ENCODE peak calls at places on chromosomes 12 and 14, in ten cellular contexts. N, T, K, F, E, I, Z, S, V and O are unnamed samples.
A peak's percentile ranks its signal among the peaks of the same experiment; 100 is the strongest.

GRCh38 chr12:79083181-79083580 is 218.6 kb downstream of the SYT1 start:
- DNase-seq in E (no peak), N (no peak), I (no peak), Z (no peak), F (no peak), V (no peak), K (peak; percentile 2), T (no peak), S (no peak), O (no peak)

GRCh38 chr12:116358850-116359761 is 81.6 kb upstream of the MED13L start:
- DNase-seq in I (peak; percentile 81), K (peak; percentile 94), N (peak; percentile 77), V (peak; percentile 98), Z (peak; percentile 64), E (peak; percentile 93), S (peak; percentile 94), F (peak; percentile 86), T (peak; percentile 94), O (peak; percentile 80)

GRCh38 chr12:115752913-115753726 is 524.4 kb downstream of the MED13L start:
- DNase-seq in T (peak; percentile 22), F (no peak), S (no peak), V (peak; percentile 49), N (peak; percentile 44), K (peak; percentile 81), I (no peak), E (peak; percentile 36), Z (no peak), O (no peak)

GRCh38 chr12:9043766-9044165 is 54.4 kb downstream of the KLRG1 start:
- DNase-seq in Z (no peak), K (no peak), I (no peak), F (no peak), N (no peak), S (no peak), V (no peak), T (no peak), E (no peak), O (no peak)

GRCh38 chr12:26623136-26623535 is 209.9 kb downstream of the ITPR2 start:
- DNase-seq in N (no peak), K (no peak), E (no peak), Z (no peak), F (no peak), I (no peak), V (no peak), S (no peak), T (no peak), O (no peak)

GRCh38 chr12:98828802-98829600 is 183.9 kb downstream of the APAF1 start:
- DNase-seq in E (no peak), S (no peak), K (no peak), I (no peak), T (no peak), V (no peak), F (no peak), N (no peak), Z (no peak), O (no peak)

GRCh38 chr12:48527891-48528670 is 2.6 kb downstream of the OR8S1 start:
- DNase-seq in N (no peak), S (no peak), V (no peak), Z (no peak), I (no peak), K (no peak), F (no peak), E (no peak), T (no peak), O (no peak)

GRCh38 chr12:123063535-123063934 is 83.1 kb downstream of the ARL6IP4 start:
- DNase-seq in E (no peak), Z (no peak), N (peak; percentile 87), K (peak; percentile 30), S (no peak), F (no peak), I (no peak), V (no peak), T (no peak), O (no peak)

GRCh38 chr12:96399919-96400630 is at the start of gene CDK17:
- DNase-seq in S (no peak), E (peak; percentile 84), V (peak; percentile 88), I (peak; percentile 54), F (peak; percentile 70), T (peak; percentile 89), Z (peak; percentile 91), N (peak; percentile 90), K (peak; percentile 80), O (peak; percentile 86)
- TF ChIP-seq CTCF in S (peak; percentile 29), E (no peak), V (peak; percentile 85), I (no peak), F (no peak), T (no peak), Z (no peak), N (no peak), K (no peak), O (peak; percentile 64)

GRCh38 chr14:45135659-45136314 is at the start of gene FANCM:
- DNase-seq in T (peak; percentile 89), K (peak; percentile 99), S (peak; percentile 97), Z (peak; percentile 60), N (peak; percentile 98), E (peak; percentile 94), F (peak; percentile 92), I (peak; percentile 80), V (peak; percentile 97), O (peak; percentile 89)

GRCh38 chr14:45133683-45134050 is 614 bp downstream of the FKBP3 start:
- DNase-seq in E (no peak), V (no peak), T (no peak), S (no peak), K (no peak), N (no peak), Z (no peak), I (no peak), F (no peak), O (no peak)

GRCh38 chr14:45128963-45129629 is 5.2 kb downstream of the FKBP3 start:
- DNase-seq in Z (no peak), E (no peak), I (no peak), S (no peak), N (no peak), F (no peak), T (no peak), K (no peak), V (no peak), O (no peak)

GRCh38 chr14:45135181-45135580 is 549 bp upstream of the FANCM start:
- DNase-seq in K (peak; percentile 44), F (peak; percentile 37), Z (no peak), E (peak; percentile 20), S (no peak), N (peak; percentile 33), I (no peak), T (no peak), V (no peak), O (no peak)

DNA sequence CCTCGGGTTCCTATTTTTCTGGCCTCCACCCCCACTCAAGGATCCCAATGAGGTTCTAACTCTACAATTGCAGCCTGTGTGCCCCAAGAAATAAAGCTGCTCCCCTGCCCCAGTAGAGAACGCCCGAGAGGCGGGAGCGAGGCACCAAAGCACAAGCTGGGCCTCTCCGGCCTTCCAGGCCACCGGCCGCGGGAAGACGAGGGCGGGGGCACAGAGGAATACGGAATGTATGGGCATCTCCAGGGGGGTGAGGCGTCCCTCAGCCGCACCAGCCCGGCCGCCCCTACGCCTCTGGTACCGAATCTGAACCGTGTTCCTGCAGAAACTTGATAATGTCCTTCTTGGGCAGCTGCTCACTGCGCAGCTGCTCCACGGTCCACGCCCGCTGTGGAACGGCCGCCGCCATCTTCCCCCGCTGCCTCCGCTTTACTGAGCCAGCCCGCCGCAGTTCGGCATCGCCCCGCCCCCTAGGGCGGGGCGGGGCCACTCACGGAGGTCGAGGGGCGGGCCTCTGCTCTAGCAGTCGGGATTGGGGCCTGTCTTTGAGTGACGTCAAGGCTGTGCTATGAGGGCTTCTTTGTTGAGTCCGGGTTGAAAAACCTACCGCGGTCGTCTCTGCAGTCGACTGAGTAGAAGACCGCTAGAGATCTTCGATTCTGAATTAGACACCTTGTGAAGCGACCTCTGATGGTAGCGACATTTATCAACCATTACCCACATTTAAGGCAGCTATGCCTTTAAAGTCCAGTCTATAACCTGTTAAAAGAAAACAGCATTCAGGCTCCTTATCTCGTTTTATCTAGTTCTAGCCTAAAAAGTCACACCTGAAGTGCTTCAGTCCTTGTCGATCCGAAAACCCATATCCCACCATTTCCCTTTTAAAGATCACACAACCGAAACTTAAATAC is at the start of gene FKBP3:
- DNase-seq in E (peak; percentile 97), Z (peak; percentile 84), V (peak; percentile 99), I (peak; percentile 85), T (peak; percentile 95), K (peak; percentile 99), F (peak; percentile 98), S (peak; percentile 98), N (peak; percentile 100), O (peak; percentile 94)
- TF ChIP-seq CTCF in E (no peak), Z (no peak), V (no peak), I (no peak), T (no peak), K (no peak), F (peak; percentile 22), S (peak; percentile 13), N (peak; percentile 71), O (peak; percentile 34)

GRCh38 chr12:52398176-52398575 is 8.0 kb downstream of the KRT82 start:
- DNase-seq in K (peak; percentile 49), T (no peak), V (no peak), E (no peak), Z (no peak), F (no peak), S (no peak), N (no peak), I (no peak), O (no peak)

GRCh38 chr12:52392465-52393007 is 7.1 kb upstream of the KRT84 start:
- DNase-seq in I (no peak), V (no peak), K (no peak), Z (no peak), T (no peak), S (no peak), F (no peak), E (no peak), N (no peak), O (no peak)

GRCh38 chr12:52394836-52395405 is 9.5 kb upstream of the KRT84 start:
- DNase-seq in N (no peak), K (no peak), V (no peak), S (no peak), I (no peak), E (no peak), T (no peak), Z (no peak), F (no peak), O (no peak)

GRCh38 chr12:52396656-52397055 is 9.5 kb downstream of the KRT82 start:
- DNase-seq in K (no peak), T (no peak), E (no peak), F (no peak), S (no peak), N (no peak), Z (no peak), V (no peak), I (no peak), O (no peak)

GRCh38 chr12:52395761-52396434 is 10.2 kb downstream of the KRT82 start:
- DNase-seq in T (no peak), S (no peak), I (no peak), Z (no peak), V (peak; percentile 16), E (peak; percentile 40), N (peak; percentile 33), F (peak; percentile 72), K (peak; percentile 76), O (no peak)
- TF ChIP-seq CTCF in T (no peak), S (peak; percentile 41), I (no peak), Z (no peak), V (no peak), E (peak; percentile 34), N (peak; percentile 74), F (peak; percentile 80), K (peak; percentile 29), O (peak; percentile 60)

DNA sequence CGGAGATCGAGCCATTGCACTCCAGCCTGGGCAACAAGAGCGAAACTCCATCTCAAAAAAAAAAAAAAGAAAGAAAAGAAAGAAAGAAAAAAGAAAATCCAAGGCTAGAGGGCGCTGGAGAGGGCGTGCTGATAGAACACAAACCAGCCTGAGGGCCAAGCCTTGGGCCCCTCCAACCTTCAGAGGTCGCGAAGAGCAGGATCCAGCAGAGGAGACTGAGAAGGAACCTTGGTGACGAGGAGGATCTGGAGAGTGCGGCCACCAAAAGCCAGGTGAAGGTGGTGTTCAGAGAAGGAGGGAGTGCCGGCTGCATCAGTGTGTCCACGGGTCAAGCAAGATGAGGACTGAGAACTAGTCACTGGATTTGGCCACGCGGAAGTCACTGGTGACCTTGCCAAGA is 4.1 kb upstream of the DYNC1H1 start:
- DNase-seq in N (peak; percentile 60), V (no peak), T (no peak), S (no peak), Z (no peak), K (peak; percentile 32), E (peak; percentile 35), F (no peak), I (no peak), O (no peak)
- TF ChIP-seq CTCF in N (peak; percentile 73), V (no peak), T (no peak), S (peak; percentile 55), Z (no peak), K (peak; percentile 55), E (no peak), F (peak; percentile 73), I (no peak), O (peak; percentile 61)